ENCODE peak calls at places on chromosomes 3 and 15, in five cellular contexts. One of them, this sample, is unnamed.

GRCh38 chr15:90463381-90463780 is 66.3 kb upstream of the CRTC3 start:
- DNase-seq in left colon: no peak
- DNase-seq in effector CD4-positive, alpha-beta T cell: no peak
- DNase-seq in stimulated activated CD8-positive, alpha-beta memory T cell treated with anti-CD3 and anti-CD28 coated beads, Interleukin-7, amount 100 ng/mL, for 1 hour: no peak
- DNase-seq in nephron progenitor cell: no peak
- DNase-seq in this sample: no peak

GRCh38 chr3:102505542-102505941 is 70.7 kb downstream of the ZPLD1 start:
- DNase-seq in stimulated activated CD8-positive, alpha-beta memory T cell treated with anti-CD3 and anti-CD28 coated beads, Interleukin-7, amount 100 ng/mL, for 1 hour: no peak
- DNase-seq in left colon: no peak
- DNase-seq in effector CD4-positive, alpha-beta T cell: no peak
- DNase-seq in nephron progenitor cell: no peak
- DNase-seq in this sample: no peak

GRCh38 chr3:1275495-1275894 is 182.7 kb downstream of the CNTN6 start:
- DNase-seq in effector CD4-positive, alpha-beta T cell: no peak
- DNase-seq in nephron progenitor cell: peak; percentile 14
- DNase-seq in left colon: no peak
- DNase-seq in stimulated activated CD8-positive, alpha-beta memory T cell treated with anti-CD3 and anti-CD28 coated beads, Interleukin-7, amount 100 ng/mL, for 1 hour: no peak
- DNase-seq in this sample: no peak

GRCh38 chr3:4614927-4615326 is 121.8 kb downstream of the ITPR1 start:
- DNase-seq in effector CD4-positive, alpha-beta T cell: no peak
- DNase-seq in stimulated activated CD8-positive, alpha-beta memory T cell treated with anti-CD3 and anti-CD28 coated beads, Interleukin-7, amount 100 ng/mL, for 1 hour: no peak
- DNase-seq in left colon: no peak
- DNase-seq in nephron progenitor cell: no peak
- DNase-seq in this sample: no peak

GRCh38 chr3:60636846-60637245 is 614.4 kb downstream of the FHIT start:
- DNase-seq in nephron progenitor cell: no peak
- DNase-seq in stimulated activated CD8-positive, alpha-beta memory T cell treated with anti-CD3 and anti-CD28 coated beads, Interleukin-7, amount 100 ng/mL, for 1 hour: no peak
- DNase-seq in effector CD4-positive, alpha-beta T cell: no peak
- DNase-seq in left colon: no peak
- DNase-seq in this sample: no peak

GRCh38 chr15:90419738-90420487 is 31.9 kb downstream of the IQGAP1 start:
- DNase-seq in effector CD4-positive, alpha-beta T cell: no peak
- DNase-seq in left colon: no peak
- DNase-seq in stimulated activated CD8-positive, alpha-beta memory T cell treated with anti-CD3 and anti-CD28 coated beads, Interleukin-7, amount 100 ng/mL, for 1 hour: no peak
- DNase-seq in nephron progenitor cell: no peak
- DNase-seq in this sample: no peak

GRCh38 chr15:33700695-33701303 is 267.5 kb upstream of the CHRM5 start:
- DNase-seq in left colon: peak; percentile 27
- DNase-seq in stimulated activated CD8-positive, alpha-beta memory T cell treated with anti-CD3 and anti-CD28 coated beads, Interleukin-7, amount 100 ng/mL, for 1 hour: peak; percentile 34
- DNase-seq in nephron progenitor cell: peak; percentile 78
- DNase-seq in effector CD4-positive, alpha-beta T cell: peak; percentile 15
- DNase-seq in this sample: peak; percentile 53

GRCh38 chr3:8266679-8267267 is 234.8 kb upstream of the LMCD1 start:
- DNase-seq in effector CD4-positive, alpha-beta T cell: no peak
- DNase-seq in stimulated activated CD8-positive, alpha-beta memory T cell treated with anti-CD3 and anti-CD28 coated beads, Interleukin-7, amount 100 ng/mL, for 1 hour: no peak
- DNase-seq in left colon: no peak
- DNase-seq in nephron progenitor cell: no peak
- DNase-seq in this sample: no peak

GRCh38 chr15:83746231-83746630 is 92.3 kb downstream of the ADAMTSL3 start:
- DNase-seq in left colon: no peak
- DNase-seq in nephron progenitor cell: no peak
- DNase-seq in effector CD4-positive, alpha-beta T cell: no peak
- DNase-seq in stimulated activated CD8-positive, alpha-beta memory T cell treated with anti-CD3 and anti-CD28 coated beads, Interleukin-7, amount 100 ng/mL, for 1 hour: no peak
- DNase-seq in this sample: no peak

GRCh38 chr15:71679223-71680078 is 130.9 kb upstream of the NR2E3 start:
- DNase-seq in stimulated activated CD8-positive, alpha-beta memory T cell treated with anti-CD3 and anti-CD28 coated beads, Interleukin-7, amount 100 ng/mL, for 1 hour: no peak
- DNase-seq in left colon: no peak
- DNase-seq in effector CD4-positive, alpha-beta T cell: no peak
- DNase-seq in nephron progenitor cell: no peak
- DNase-seq in this sample: no peak

GRCh38 chr3:181512787-181513186 is 198.9 kb upstream of the SOX2 start:
- DNase-seq in stimulated activated CD8-positive, alpha-beta memory T cell treated with anti-CD3 and anti-CD28 coated beads, Interleukin-7, amount 100 ng/mL, for 1 hour: no peak
- DNase-seq in effector CD4-positive, alpha-beta T cell: no peak
- DNase-seq in nephron progenitor cell: no peak
- DNase-seq in left colon: no peak
- DNase-seq in this sample: no peak

GRCh38 chr15:65338366-65338765 is 33.9 kb downstream of the RNU5B-1 start:
- DNase-seq in left colon: peak; percentile 79
- DNase-seq in nephron progenitor cell: no peak
- DNase-seq in effector CD4-positive, alpha-beta T cell: no peak
- DNase-seq in stimulated activated CD8-positive, alpha-beta memory T cell treated with anti-CD3 and anti-CD28 coated beads, Interleukin-7, amount 100 ng/mL, for 1 hour: no peak
- DNase-seq in this sample: peak; percentile 64

GRCh38 chr3:142958707-142959106 is 4.8 kb downstream of the PAQR9 start:
- DNase-seq in effector CD4-positive, alpha-beta T cell: no peak
- DNase-seq in stimulated activated CD8-positive, alpha-beta memory T cell treated with anti-CD3 and anti-CD28 coated beads, Interleukin-7, amount 100 ng/mL, for 1 hour: no peak
- DNase-seq in left colon: no peak
- DNase-seq in nephron progenitor cell: no peak
- DNase-seq in this sample: no peak

GRCh38 chr3:180179562-180179961 is 142.8 kb upstream of the PEX5L start:
- DNase-seq in left colon: no peak
- DNase-seq in nephron progenitor cell: no peak
- DNase-seq in stimulated activated CD8-positive, alpha-beta memory T cell treated with anti-CD3 and anti-CD28 coated beads, Interleukin-7, amount 100 ng/mL, for 1 hour: no peak
- DNase-seq in effector CD4-positive, alpha-beta T cell: no peak
- DNase-seq in this sample: no peak

GRCh38 chr15:39728844-39729243 is 53.8 kb downstream of the FSIP1 start:
- DNase-seq in stimulated activated CD8-positive, alpha-beta memory T cell treated with anti-CD3 and anti-CD28 coated beads, Interleukin-7, amount 100 ng/mL, for 1 hour: no peak
- DNase-seq in effector CD4-positive, alpha-beta T cell: no peak
- DNase-seq in nephron progenitor cell: no peak
- DNase-seq in left colon: no peak
- DNase-seq in this sample: no peak

GRCh38 chr3:66267031-66267430 is 46.2 kb downstream of the SLC25A26 start:
- DNase-seq in effector CD4-positive, alpha-beta T cell: no peak
- DNase-seq in stimulated activated CD8-positive, alpha-beta memory T cell treated with anti-CD3 and anti-CD28 coated beads, Interleukin-7, amount 100 ng/mL, for 1 hour: no peak
- DNase-seq in nephron progenitor cell: no peak
- DNase-seq in left colon: no peak
- DNase-seq in this sample: no peak

GRCh38 chr3:5133689-5134088 is 11.6 kb downstream of the ARL8B start:
- DNase-seq in left colon: no peak
- DNase-seq in effector CD4-positive, alpha-beta T cell: no peak
- DNase-seq in nephron progenitor cell: no peak
- DNase-seq in stimulated activated CD8-positive, alpha-beta memory T cell treated with anti-CD3 and anti-CD28 coated beads, Interleukin-7, amount 100 ng/mL, for 1 hour: no peak
- DNase-seq in this sample: no peak

GRCh38 chr15:73754461-73754860 is 1.3 kb upstream of the INSYN1 start:
- DNase-seq in effector CD4-positive, alpha-beta T cell: no peak
- DNase-seq in nephron progenitor cell: no peak
- DNase-seq in left colon: no peak
- DNase-seq in stimulated activated CD8-positive, alpha-beta memory T cell treated with anti-CD3 and anti-CD28 coated beads, Interleukin-7, amount 100 ng/mL, for 1 hour: no peak
- DNase-seq in this sample: no peak

GRCh38 chr15:52436971-52437370 is 91.7 kb downstream of the MYO5A start:
- DNase-seq in left colon: no peak
- DNase-seq in stimulated activated CD8-positive, alpha-beta memory T cell treated with anti-CD3 and anti-CD28 coated beads, Interleukin-7, amount 100 ng/mL, for 1 hour: no peak
- DNase-seq in nephron progenitor cell: no peak
- DNase-seq in effector CD4-positive, alpha-beta T cell: no peak
- DNase-seq in this sample: no peak

GRCh38 chr3:49461443-49462171 is 8.5 kb upstream of the DAG1 start:
- DNase-seq in effector CD4-positive, alpha-beta T cell: no peak
- DNase-seq in stimulated activated CD8-positive, alpha-beta memory T cell treated with anti-CD3 and anti-CD28 coated beads, Interleukin-7, amount 100 ng/mL, for 1 hour: no peak
- DNase-seq in left colon: no peak
- DNase-seq in nephron progenitor cell: peak; percentile 34
- DNase-seq in this sample: no peak

GRCh38 chr3:29322586-29322985 is 41.7 kb downstream of the RBMS3 start:
- DNase-seq in stimulated activated CD8-positive, alpha-beta memory T cell treated with anti-CD3 and anti-CD28 coated beads, Interleukin-7, amount 100 ng/mL, for 1 hour: no peak
- DNase-seq in left colon: no peak
- DNase-seq in effector CD4-positive, alpha-beta T cell: no peak
- DNase-seq in nephron progenitor cell: no peak
- DNase-seq in this sample: no peak

GRCh38 chr3:190225186-190225692 is 97.0 kb downstream of the CLDN1 start:
- DNase-seq in stimulated activated CD8-positive, alpha-beta memory T cell treated with anti-CD3 and anti-CD28 coated beads, Interleukin-7, amount 100 ng/mL, for 1 hour: no peak
- DNase-seq in nephron progenitor cell: no peak
- DNase-seq in left colon: no peak
- DNase-seq in effector CD4-positive, alpha-beta T cell: no peak
- DNase-seq in this sample: no peak

GRCh38 chr3:27360113-27361078 is 8.8 kb downstream of the NEK10 start:
- DNase-seq in effector CD4-positive, alpha-beta T cell: no peak
- DNase-seq in nephron progenitor cell: no peak
- DNase-seq in left colon: peak; percentile 62
- DNase-seq in stimulated activated CD8-positive, alpha-beta memory T cell treated with anti-CD3 and anti-CD28 coated beads, Interleukin-7, amount 100 ng/mL, for 1 hour: no peak
- DNase-seq in this sample: peak; percentile 30

GRCh38 chr3:157786216-157786615 is 283.0 kb upstream of the VEPH1 start:
- DNase-seq in nephron progenitor cell: no peak
- DNase-seq in effector CD4-positive, alpha-beta T cell: no peak
- DNase-seq in left colon: no peak
- DNase-seq in stimulated activated CD8-positive, alpha-beta memory T cell treated with anti-CD3 and anti-CD28 coated beads, Interleukin-7, amount 100 ng/mL, for 1 hour: no peak
- DNase-seq in this sample: no peak

GRCh38 chr15:25247418-25248030 is 191.3 kb downstream of the UBE3A start:
- DNase-seq in nephron progenitor cell: no peak
- DNase-seq in stimulated activated CD8-positive, alpha-beta memory T cell treated with anti-CD3 and anti-CD28 coated beads, Interleukin-7, amount 100 ng/mL, for 1 hour: no peak
- DNase-seq in effector CD4-positive, alpha-beta T cell: no peak
- DNase-seq in left colon: no peak
- DNase-seq in this sample: peak; percentile 1

GRCh38 chr15:43511012-43511885 is 6.2 kb upstream of the MAP1A start:
- DNase-seq in left colon: no peak
- DNase-seq in nephron progenitor cell: peak; percentile 25
- DNase-seq in stimulated activated CD8-positive, alpha-beta memory T cell treated with anti-CD3 and anti-CD28 coated beads, Interleukin-7, amount 100 ng/mL, for 1 hour: no peak
- DNase-seq in effector CD4-positive, alpha-beta T cell: no peak
- DNase-seq in this sample: no peak

GRCh38 chr3:14277557-14277956 is 98.9 kb downstream of the LSM3 start:
- DNase-seq in effector CD4-positive, alpha-beta T cell: no peak
- DNase-seq in left colon: no peak
- DNase-seq in stimulated activated CD8-positive, alpha-beta memory T cell treated with anti-CD3 and anti-CD28 coated beads, Interleukin-7, amount 100 ng/mL, for 1 hour: no peak
- DNase-seq in nephron progenitor cell: no peak
- DNase-seq in this sample: no peak

GRCh38 chr3:129576514-129577345 is 29.7 kb downstream of the PLXND1 start:
- DNase-seq in left colon: peak; percentile 70
- DNase-seq in effector CD4-positive, alpha-beta T cell: peak; percentile 53
- DNase-seq in stimulated activated CD8-positive, alpha-beta memory T cell treated with anti-CD3 and anti-CD28 coated beads, Interleukin-7, amount 100 ng/mL, for 1 hour: peak; percentile 38
- DNase-seq in nephron progenitor cell: no peak
- DNase-seq in this sample: peak; percentile 75

GRCh38 chr3:89368846-89369245 is 261.4 kb downstream of the EPHA3 start:
- DNase-seq in effector CD4-positive, alpha-beta T cell: no peak
- DNase-seq in nephron progenitor cell: no peak
- DNase-seq in left colon: no peak
- DNase-seq in stimulated activated CD8-positive, alpha-beta memory T cell treated with anti-CD3 and anti-CD28 coated beads, Interleukin-7, amount 100 ng/mL, for 1 hour: no peak
- DNase-seq in this sample: no peak

GRCh38 chr3:38565339-38566214 is 69.4 kb downstream of the EXOG start:
- DNase-seq in nephron progenitor cell: no peak
- DNase-seq in left colon: peak; percentile 10
- DNase-seq in effector CD4-positive, alpha-beta T cell: no peak
- DNase-seq in stimulated activated CD8-positive, alpha-beta memory T cell treated with anti-CD3 and anti-CD28 coated beads, Interleukin-7, amount 100 ng/mL, for 1 hour: no peak
- DNase-seq in this sample: no peak

GRCh38 chr15:89167267-89168176 is 53.9 kb downstream of the RLBP1 start:
- DNase-seq in effector CD4-positive, alpha-beta T cell: no peak
- DNase-seq in left colon: no peak
- DNase-seq in stimulated activated CD8-positive, alpha-beta memory T cell treated with anti-CD3 and anti-CD28 coated beads, Interleukin-7, amount 100 ng/mL, for 1 hour: no peak
- DNase-seq in nephron progenitor cell: no peak
- DNase-seq in this sample: no peak

GRCh38 chr15:90838066-90838465 is 30.3 kb upstream of the FURIN start:
- DNase-seq in left colon: no peak
- DNase-seq in stimulated activated CD8-positive, alpha-beta memory T cell treated with anti-CD3 and anti-CD28 coated beads, Interleukin-7, amount 100 ng/mL, for 1 hour: peak; percentile 76
- DNase-seq in nephron progenitor cell: no peak
- DNase-seq in effector CD4-positive, alpha-beta T cell: peak; percentile 70
- DNase-seq in this sample: peak; percentile 33

GRCh38 chr3:183892610-183893214 is 8.0 kb upstream of the PARL start:
- DNase-seq in nephron progenitor cell: no peak
- DNase-seq in left colon: peak; percentile 48
- DNase-seq in stimulated activated CD8-positive, alpha-beta memory T cell treated with anti-CD3 and anti-CD28 coated beads, Interleukin-7, amount 100 ng/mL, for 1 hour: no peak
- DNase-seq in effector CD4-positive, alpha-beta T cell: no peak
- DNase-seq in this sample: peak; percentile 40

GRCh38 chr3:106333911-106334618 is 465.3 kb upstream of the CBLB start:
- DNase-seq in stimulated activated CD8-positive, alpha-beta memory T cell treated with anti-CD3 and anti-CD28 coated beads, Interleukin-7, amount 100 ng/mL, for 1 hour: peak; percentile 13
- DNase-seq in left colon: no peak
- DNase-seq in effector CD4-positive, alpha-beta T cell: no peak
- DNase-seq in nephron progenitor cell: no peak
- DNase-seq in this sample: no peak

GRCh38 chr15:77393471-77393840 is 26.4 kb downstream of the PEAK1 start:
- DNase-seq in effector CD4-positive, alpha-beta T cell: no peak
- DNase-seq in nephron progenitor cell: no peak
- DNase-seq in stimulated activated CD8-positive, alpha-beta memory T cell treated with anti-CD3 and anti-CD28 coated beads, Interleukin-7, amount 100 ng/mL, for 1 hour: no peak
- DNase-seq in left colon: no peak
- DNase-seq in this sample: no peak

GRCh38 chr15:78075490-78076230 is 1.9 kb downstream of the TBC1D2B start:
- DNase-seq in effector CD4-positive, alpha-beta T cell: no peak
- DNase-seq in stimulated activated CD8-positive, alpha-beta memory T cell treated with anti-CD3 and anti-CD28 coated beads, Interleukin-7, amount 100 ng/mL, for 1 hour: no peak
- DNase-seq in left colon: peak; percentile 71
- DNase-seq in nephron progenitor cell: peak; percentile 28
- DNase-seq in this sample: peak; percentile 70

GRCh38 chr15:63504979-63505841 is 817 bp downstream of the USP3 start:
- DNase-seq in left colon: peak; percentile 72
- DNase-seq in stimulated activated CD8-positive, alpha-beta memory T cell treated with anti-CD3 and anti-CD28 coated beads, Interleukin-7, amount 100 ng/mL, for 1 hour: no peak
- DNase-seq in nephron progenitor cell: peak; percentile 71
- DNase-seq in effector CD4-positive, alpha-beta T cell: peak; percentile 21
- DNase-seq in this sample: peak; percentile 80

GRCh38 chr3:197363553-197364409 is 65.4 kb upstream of the DLG1 start:
- DNase-seq in stimulated activated CD8-positive, alpha-beta memory T cell treated with anti-CD3 and anti-CD28 coated beads, Interleukin-7, amount 100 ng/mL, for 1 hour: no peak
- DNase-seq in nephron progenitor cell: no peak
- DNase-seq in effector CD4-positive, alpha-beta T cell: no peak
- DNase-seq in left colon: no peak
- DNase-seq in this sample: no peak

GRCh38 chr3:187368251-187368733 is at the start of gene RTP4:
- DNase-seq in effector CD4-positive, alpha-beta T cell: peak; percentile 3
- DNase-seq in left colon: peak; percentile 25
- DNase-seq in nephron progenitor cell: no peak
- DNase-seq in stimulated activated CD8-positive, alpha-beta memory T cell treated with anti-CD3 and anti-CD28 coated beads, Interleukin-7, amount 100 ng/mL, for 1 hour: peak; percentile 5
- DNase-seq in this sample: no peak